ENCODE peak calls at places on chromosomes 13 and 19, in nine cellular contexts. X, N, S, M, D, K, H, V and L are unnamed samples. For H3K4me1, the result is how much of the 10 kb centered on the place peaks cover.

GRCh38 chr13:40600145-40600751 is 66.2 kb downstream of the FOXO1 start:
- DNase-seq in K (no peak), V (no peak), S (no peak), H (no peak), X (peak), M (no peak), N (no peak), D (no peak), L (no peak)

GRCh38 chr13:93248627-93249047 is 22.0 kb downstream of the GPC6 start:
- DNase-seq in M (peak), H (peak), X (no peak), N (no peak), S (no peak), D (no peak), V (peak), K (no peak), L (no peak)

GRCh38 chr19:36605101-36605838 is at the start of gene ZNF382:
- DNase-seq in D (no peak), S (peak), V (peak), K (peak), X (peak), N (peak), H (peak), M (peak), L (peak)

GRCh38 chr19:38939957-38940356 is 9.2 kb downstream of the MRPS12 start:
- DNase-seq in V (no peak), N (no peak), X (no peak), D (no peak), K (no peak), S (no peak), H (no peak), M (no peak), L (no peak)

GRCh38 chr19:47896019-47896418 is 9.9 kb upstream of the SULT2A1 start:
- DNase-seq in H (no peak), X (no peak), D (no peak), K (no peak), N (no peak), V (no peak), S (no peak), M (no peak), L (no peak)

GRCh38 chr13:36385471-36385870 is 39.3 kb upstream of the SPART start:
- DNase-seq in S (no peak), V (no peak), N (no peak), H (no peak), K (no peak), M (no peak), X (no peak), D (no peak), L (no peak)

GRCh38 chr13:38697628-38698333 is 10.9 kb downstream of the FREM2 start:
- DNase-seq in D (no peak), K (no peak), S (no peak), M (no peak), H (no peak), N (no peak), X (no peak), V (no peak), L (no peak)

GRCh38 chr19:15108145-15108844 is 1.1 kb downstream of the SYDE1 start:
- DNase-seq in K (no peak), S (no peak), N (peak), H (no peak), M (no peak), D (no peak), X (no peak), V (no peak), L (no peak)

GRCh38 chr19:32930567-32930966 is 41.2 kb downstream of the CEP89 start:
- DNase-seq in M (no peak), V (no peak), S (no peak), X (no peak), D (no peak), N (no peak), K (no peak), H (no peak), L (no peak)

GRCh38 chr13:35672611-35673010 is 196.1 kb upstream of the MAB21L1 start:
- DNase-seq in K (no peak), S (no peak), D (no peak), N (no peak), V (no peak), X (no peak), H (no peak), M (no peak), L (no peak)

GRCh38 chr13:88424463-88424862 is 753.3 kb downstream of the SLITRK5 start:
- DNase-seq in H (no peak), N (no peak), D (no peak), K (no peak), V (no peak), M (no peak), S (no peak), X (no peak), L (no peak)

GRCh38 chr13:95462801-95463200 is 89.7 kb upstream of the CLDN10 start:
- DNase-seq in M (no peak), S (no peak), H (no peak), D (no peak), N (no peak), K (no peak), X (no peak), V (no peak), L (no peak)

GRCh38 chr19:35524181-35524838 is 3.8 kb downstream of the SBSN start:
- DNase-seq in V (no peak), N (no peak), M (no peak), K (no peak), D (no peak), S (no peak), X (no peak), H (no peak), L (no peak)

GRCh38 chr19:575527-576506 is 3.4 kb downstream of the BSG start:
- DNase-seq in V (peak), S (peak), M (peak), D (no peak), X (no peak), K (peak), H (peak), N (peak), L (no peak)

GRCh38 chr19:21765151-21765550 is 2.2 kb downstream of the ZNF100 start:
- DNase-seq in H (no peak), K (no peak), V (no peak), S (no peak), N (no peak), D (no peak), M (no peak), X (no peak), L (no peak)

GRCh38 chr13:27981006-27981708 is 7.3 kb downstream of the URAD start:
- DNase-seq in H (no peak), M (no peak), N (no peak), D (no peak), X (no peak), K (no peak), V (no peak), S (no peak), L (no peak)

GRCh38 chr19:861756-862528 is 2.5 kb downstream of the CFD start:
- DNase-seq in D (no peak), X (peak), H (peak), S (peak), N (peak), K (no peak), M (peak), V (peak), L (no peak)

GRCh38 chr19:48835734-48836088 is 580 bp downstream of the HSD17B14 start:
- DNase-seq in N (peak), H (no peak), M (peak), D (peak), V (peak), K (peak), X (peak), S (peak), L (peak)

GRCh38 chr13:80161896-80162295 is 179.0 kb downstream of the SPRY2 start:
- DNase-seq in D (no peak), M (no peak), S (no peak), N (no peak), X (no peak), K (no peak), H (no peak), V (no peak), L (no peak)

DNA sequence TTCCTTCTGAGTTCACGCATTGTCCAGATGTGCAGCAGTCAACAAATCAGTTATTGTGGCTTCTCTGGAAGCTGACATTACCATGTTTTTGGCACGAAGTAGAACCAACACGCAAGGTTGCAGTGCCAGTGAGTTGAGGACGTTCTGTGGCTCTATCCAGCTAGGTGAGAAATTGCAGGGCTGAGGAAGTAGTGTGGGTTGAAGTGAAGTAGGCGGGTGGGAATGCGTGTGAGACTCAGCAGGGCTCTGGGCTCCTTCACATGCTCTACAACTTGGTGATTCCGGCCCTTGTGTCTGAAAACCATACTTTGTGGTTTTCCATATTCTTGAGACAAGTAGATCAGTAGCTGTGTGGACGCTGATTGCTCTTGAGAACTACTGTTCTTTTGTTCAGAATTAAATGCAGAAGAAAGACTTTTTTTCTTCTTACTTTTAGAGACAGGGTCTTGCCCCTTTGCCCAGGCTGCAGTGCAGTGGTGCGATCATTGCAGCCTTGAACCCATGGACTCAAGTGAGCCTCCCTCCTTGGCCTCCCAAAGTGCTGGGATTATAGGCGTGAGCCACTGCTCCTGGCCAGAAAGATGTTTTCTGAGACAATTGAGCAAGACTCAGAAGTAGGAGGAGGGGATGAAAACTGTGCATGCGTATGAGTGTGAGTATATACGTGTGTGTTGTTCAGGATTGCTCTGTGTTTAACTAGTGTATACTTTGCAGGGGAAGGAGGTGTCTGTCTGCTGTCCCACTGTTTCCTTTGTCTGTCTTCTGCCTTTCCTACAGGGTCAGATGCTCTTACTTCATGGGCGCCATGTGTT is 46.2 kb downstream of the GATAD2A start:
- DNase-seq in S (no peak), H (no peak), M (no peak), K (no peak), D (no peak), X (peak), N (no peak), V (no peak), L (no peak)
- H3K27ac ChIP-seq in S (peak), H (peak), M (no peak), K (no peak), D (no peak), X (peak), N (no peak), V (peak), L (no peak)

GRCh38 chr19:2701361-2702169 is 929 bp downstream of the GNG7 start:
- DNase-seq in K (no peak), M (no peak), V (no peak), X (no peak), H (no peak), N (no peak), S (no peak), D (no peak), L (no peak)
- H3K4me3 ChIP-seq in K (peak), M (peak), V (peak), X (peak), H (peak), N (no peak), S (peak), D (no peak), L (peak)

GRCh38 chr13:89571676-89572075 is 1775.8 kb upstream of the MIR17HG start:
- DNase-seq in X (no peak), S (no peak), K (no peak), H (no peak), M (no peak), D (no peak), N (no peak), V (no peak), L (no peak)

GRCh38 chr13:89567025-89567424 is 1780.5 kb upstream of the MIR17HG start:
- DNase-seq in V (no peak), N (no peak), X (no peak), S (no peak), H (no peak), M (no peak), D (no peak), K (no peak), L (no peak)

GRCh38 chr13:89568746-89569145 is 1778.7 kb upstream of the MIR17HG start:
- DNase-seq in D (no peak), H (no peak), S (no peak), N (no peak), M (no peak), K (no peak), X (no peak), V (no peak), L (no peak)

GRCh38 chr13:89565711-89566110 is 1781.8 kb upstream of the MIR17HG start:
- DNase-seq in V (no peak), N (no peak), S (no peak), X (no peak), H (no peak), K (no peak), D (no peak), M (no peak), L (no peak)

DNA sequence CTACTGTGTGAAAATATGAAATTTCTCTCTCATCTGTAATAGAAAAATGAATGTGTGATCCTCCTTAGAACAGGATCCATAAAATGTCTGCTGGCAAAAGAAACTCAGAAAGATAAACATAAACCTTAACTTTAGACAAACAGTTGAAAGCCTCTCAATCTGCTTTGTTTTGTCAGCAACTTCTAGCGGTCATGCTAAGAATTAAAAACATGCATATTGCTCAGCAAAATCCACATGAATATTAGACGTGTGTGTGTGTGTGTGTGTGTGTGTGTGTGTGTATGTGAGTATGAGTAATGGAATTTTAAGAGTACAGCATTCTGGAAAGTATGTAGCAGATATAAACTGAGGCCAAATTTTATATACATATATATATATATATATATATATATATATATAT is 1779.2 kb upstream of the MIR17HG start:
- DNase-seq in H (no peak), X (no peak), V (no peak), D (no peak), S (no peak), N (no peak), M (no peak), K (no peak), L (no peak)
- H3K4me1 ChIP-seq in H (under half), X (under half), V (under half), D (under half), S (under half), N (under half), M (under half), K (under half), L (under half)

GRCh38 chr13:112165712-112166111 is 98.8 kb downstream of the SOX1 start:
- DNase-seq in D (no peak), K (no peak), N (no peak), M (no peak), S (no peak), X (no peak), V (no peak), H (peak), L (no peak)

GRCh38 chr13:112158961-112159360 is 92.0 kb downstream of the SOX1 start:
- DNase-seq in H (no peak), K (no peak), V (no peak), D (no peak), X (no peak), M (no peak), N (no peak), S (no peak), L (peak)

GRCh38 chr13:112161441-112162301 is 94.7 kb downstream of the SOX1 start:
- DNase-seq in K (no peak), S (no peak), X (no peak), M (no peak), H (no peak), V (no peak), D (no peak), N (no peak), L (peak)

GRCh38 chr13:112159575-112160547 is 92.9 kb downstream of the SOX1 start:
- DNase-seq in K (no peak), S (no peak), X (no peak), H (no peak), D (no peak), N (no peak), M (no peak), V (no peak), L (peak)

GRCh38 chr13:112160558-112160957 is 93.6 kb downstream of the SOX1 start:
- DNase-seq in M (no peak), H (no peak), S (no peak), X (no peak), N (no peak), D (no peak), K (no peak), V (no peak), L (no peak)
- H3K27ac ChIP-seq in M (no peak), H (no peak), S (no peak), X (no peak), N (no peak), D (no peak), K (no peak), V (no peak), L (no peak)

GRCh38 chr13:114202581-114202980 is 23.5 kb downstream of the CFAP97D2 start:
- DNase-seq in K (no peak), N (no peak), H (no peak), X (no peak), V (no peak), D (no peak), S (no peak), M (no peak), L (no peak)

GRCh38 chr13:114198556-114198955 is 19.5 kb downstream of the CFAP97D2 start:
- DNase-seq in S (no peak), V (peak), X (no peak), H (peak), D (no peak), N (no peak), K (no peak), M (no peak), L (no peak)

GRCh38 chr13:114200673-114201005 is 21.6 kb downstream of the CFAP97D2 start:
- DNase-seq in M (no peak), D (no peak), X (no peak), K (no peak), N (no peak), V (peak), H (no peak), S (no peak), L (no peak)

GRCh38 chr13:114203536-114203935 is 24.5 kb downstream of the CFAP97D2 start:
- DNase-seq in N (no peak), V (no peak), H (no peak), K (no peak), S (no peak), X (peak), M (no peak), D (no peak), L (no peak)

DNA sequence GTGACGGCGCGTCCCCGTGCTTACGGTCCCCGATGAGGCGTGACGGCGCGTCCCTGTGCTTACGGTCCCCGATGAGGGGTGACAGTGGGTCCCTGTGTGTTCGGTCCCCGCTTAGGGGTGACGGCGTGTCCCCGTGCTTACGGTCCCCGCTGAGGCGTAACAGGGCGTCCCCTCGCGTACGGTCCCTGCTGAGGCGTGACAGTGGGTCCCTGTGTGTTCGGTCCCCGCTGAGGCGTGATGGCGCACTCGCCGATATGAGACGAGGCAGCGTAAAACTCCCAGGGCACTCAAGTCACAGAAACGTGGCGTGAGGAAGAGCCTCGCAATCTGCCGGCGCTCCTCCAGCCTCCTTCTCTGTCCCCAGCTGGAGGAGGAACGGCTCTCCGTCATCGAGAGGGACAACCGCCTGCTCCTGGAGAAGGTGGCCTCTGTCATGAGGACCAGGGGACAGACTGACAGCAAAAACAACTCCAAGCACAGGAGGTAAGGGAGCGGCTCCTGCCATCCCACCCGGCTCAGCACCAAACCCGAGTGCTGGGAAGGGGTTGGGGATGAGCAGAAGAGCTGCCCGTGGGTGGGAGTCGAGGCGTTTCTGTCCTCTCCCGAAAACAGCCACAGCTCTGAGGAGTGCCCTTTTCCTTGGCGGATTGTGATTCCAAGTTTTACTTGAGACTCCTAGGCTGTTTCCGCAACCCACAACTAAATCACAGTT is 21.1 kb downstream of the CFAP97D2 start:
- DNase-seq in H (peak), N (no peak), X (no peak), K (no peak), S (no peak), M (no peak), D (no peak), V (peak), L (no peak)
- H3K4me3 ChIP-seq in H (no peak), N (peak), X (no peak), K (no peak), S (no peak), M (no peak), D (no peak), V (no peak), L (peak)

GRCh38 chr13:24035411-24035810 is 125.1 kb upstream of the SPATA13 start:
- DNase-seq in K (no peak), V (no peak), N (no peak), M (no peak), X (no peak), D (no peak), S (no peak), H (no peak), L (no peak)

GRCh38 chr13:24032674-24033073 is 127.8 kb upstream of the SPATA13 start:
- DNase-seq in M (no peak), X (no peak), K (no peak), N (no peak), H (no peak), V (no peak), D (no peak), S (no peak), L (no peak)

GRCh38 chr13:24032252-24032651 is 128.3 kb upstream of the SPATA13 start:
- DNase-seq in M (no peak), D (no peak), S (no peak), V (no peak), K (no peak), X (no peak), N (no peak), H (no peak), L (no peak)

GRCh38 chr13:24036115-24036514 is 124.4 kb upstream of the SPATA13 start:
- DNase-seq in S (no peak), V (no peak), H (no peak), X (no peak), M (no peak), N (no peak), D (no peak), K (no peak), L (no peak)

GRCh38 chr13:24033527-24034302 is 126.8 kb upstream of the SPATA13 start:
- DNase-seq in K (no peak), V (no peak), X (no peak), S (no peak), H (no peak), D (no peak), M (peak), N (no peak), L (no peak)
- H3K4me1 ChIP-seq in K (under half), V (under half), X (under half), S (under half), H (under half), D (under half), M (under half), N (under half), L (under half)

DNA sequence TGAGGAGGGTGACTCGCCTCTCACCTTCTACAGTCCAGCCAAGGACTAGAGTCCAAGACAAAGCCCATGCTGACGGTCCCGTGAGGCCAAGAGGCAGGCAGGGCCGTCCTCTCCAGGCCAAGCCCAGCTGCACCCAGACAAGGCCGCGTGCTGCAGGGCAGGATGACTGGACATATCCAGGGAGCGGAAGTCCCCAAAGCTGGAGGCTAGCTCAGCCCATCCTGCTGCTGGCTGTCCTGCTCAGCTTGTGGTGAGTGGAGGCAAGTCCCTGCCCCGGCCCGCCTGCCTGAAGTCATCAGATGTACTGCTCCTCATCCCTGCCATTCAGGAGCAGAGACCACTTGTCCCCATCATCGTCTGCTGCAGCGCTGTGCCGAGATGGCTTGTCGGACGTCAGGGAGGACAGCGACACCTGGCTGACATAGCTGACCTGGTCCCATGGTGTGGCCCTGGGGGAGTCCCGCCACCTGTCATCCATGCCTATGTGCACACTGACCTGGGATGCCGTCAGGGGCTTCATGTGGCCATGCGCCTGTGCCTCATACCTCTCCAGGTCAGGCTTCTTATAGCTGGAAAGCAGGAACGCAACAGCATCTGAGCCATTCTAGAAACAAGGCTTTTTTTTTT is 72.8 kb downstream of the CCDC70 start:
- DNase-seq in S (no peak), M (no peak), X (no peak), N (no peak), V (no peak), D (no peak), H (peak), K (no peak), L (no peak)
- H3K27ac ChIP-seq in S (no peak), M (no peak), X (no peak), N (no peak), V (no peak), D (no peak), H (no peak), K (no peak), L (no peak)